ENCODE peak calls at places on chromosomes 5 and 9, in five cellular contexts. One of them, this sample, is unnamed.

GRCh38 chr9:10661994-10662393 is 49.2 kb upstream of the PTPRD start:
- DNase-seq in neural progenitor cell: no peak
- DNase-seq in PC-3: no peak
- DNase-seq in H1: no peak
- DNase-seq in mammary epithelial cell: no peak
- DNase-seq in this sample: no peak

GRCh38 chr9:132181796-132182521 is 20.1 kb downstream of the NTNG2 start:
- DNase-seq in mammary epithelial cell: no peak
- DNase-seq in H1: no peak
- DNase-seq in neural progenitor cell: peak
- DNase-seq in PC-3: no peak
- DNase-seq in this sample: no peak

GRCh38 chr9:115207003-115207837 is 89.3 kb upstream of the TNC start:
- DNase-seq in H1: no peak
- DNase-seq in neural progenitor cell: no peak
- DNase-seq in PC-3: peak
- DNase-seq in mammary epithelial cell: peak
- DNase-seq in this sample: peak

GRCh38 chr5:133116601-133117000 is 64.8 kb downstream of the HSPA4 start:
- DNase-seq in PC-3: no peak
- DNase-seq in mammary epithelial cell: no peak
- DNase-seq in neural progenitor cell: no peak
- DNase-seq in H1: no peak
- DNase-seq in this sample: no peak

GRCh38 chr9:117153021-117153420 is 261.8 kb downstream of the ASTN2 start:
- DNase-seq in neural progenitor cell: no peak
- DNase-seq in PC-3: peak
- DNase-seq in H1: no peak
- DNase-seq in mammary epithelial cell: peak
- DNase-seq in this sample: no peak

GRCh38 chr9:131614340-131614739 is 69.0 kb downstream of the PRRT1B start:
- DNase-seq in PC-3: no peak
- DNase-seq in mammary epithelial cell: no peak
- DNase-seq in neural progenitor cell: no peak
- DNase-seq in H1: no peak
- DNase-seq in this sample: no peak

GRCh38 chr9:123784513-123784912 is 145.4 kb downstream of the DENND1A start:
- DNase-seq in H1: no peak
- DNase-seq in PC-3: no peak
- DNase-seq in neural progenitor cell: no peak
- DNase-seq in mammary epithelial cell: peak
- DNase-seq in this sample: no peak

GRCh38 chr5:119583684-119584083 is 45.7 kb upstream of the FAM170A start:
- DNase-seq in PC-3: no peak
- DNase-seq in mammary epithelial cell: no peak
- DNase-seq in H1: no peak
- DNase-seq in neural progenitor cell: no peak
- DNase-seq in this sample: no peak

GRCh38 chr9:135864447-135865049 is 42.8 kb downstream of the CAMSAP1 start:
- DNase-seq in mammary epithelial cell: no peak
- DNase-seq in neural progenitor cell: peak
- DNase-seq in PC-3: peak
- DNase-seq in H1: peak
- DNase-seq in this sample: peak

GRCh38 chr9:130932220-130933069 is 6.6 kb downstream of the FIBCD1 start:
- DNase-seq in PC-3: peak
- DNase-seq in neural progenitor cell: peak
- DNase-seq in H1: no peak
- DNase-seq in mammary epithelial cell: no peak
- DNase-seq in this sample: no peak

GRCh38 chr9:98972641-98973545 is 29.2 kb downstream of the COL15A1 start:
- DNase-seq in PC-3: no peak
- DNase-seq in mammary epithelial cell: no peak
- DNase-seq in neural progenitor cell: no peak
- DNase-seq in H1: no peak
- DNase-seq in this sample: no peak

GRCh38 chr5:177437623-177438022 is 9.0 kb upstream of the PRR7 start:
- DNase-seq in H1: no peak
- DNase-seq in PC-3: no peak
- DNase-seq in mammary epithelial cell: no peak
- DNase-seq in neural progenitor cell: no peak
- DNase-seq in this sample: no peak

GRCh38 chr5:74326571-74327338 is 313.8 kb downstream of the ENC1 start:
- DNase-seq in H1: no peak
- DNase-seq in PC-3: peak
- DNase-seq in mammary epithelial cell: peak
- DNase-seq in neural progenitor cell: no peak
- DNase-seq in this sample: no peak

GRCh38 chr9:14779566-14780022 is 57.1 kb upstream of the CER1 start:
- DNase-seq in PC-3: no peak
- DNase-seq in mammary epithelial cell: no peak
- DNase-seq in H1: no peak
- DNase-seq in neural progenitor cell: no peak
- DNase-seq in this sample: no peak

GRCh38 chr9:88578486-88579362 is 43.7 kb downstream of the NXNL2 start:
- DNase-seq in neural progenitor cell: peak
- DNase-seq in PC-3: peak
- DNase-seq in H1: peak
- DNase-seq in mammary epithelial cell: peak
- DNase-seq in this sample: peak

GRCh38 chr9:100190339-100190738 is 91.3 kb downstream of the INVS start:
- DNase-seq in mammary epithelial cell: no peak
- DNase-seq in PC-3: no peak
- DNase-seq in H1: no peak
- DNase-seq in neural progenitor cell: no peak
- DNase-seq in this sample: no peak

GRCh38 chr9:83002329-83002728 is 60.6 kb downstream of the RASEF start:
- DNase-seq in PC-3: no peak
- DNase-seq in H1: no peak
- DNase-seq in neural progenitor cell: no peak
- DNase-seq in mammary epithelial cell: no peak
- DNase-seq in this sample: no peak

GRCh38 chr5:102223542-102224444 is 72.3 kb downstream of the SLCO4C1 start:
- DNase-seq in PC-3: peak
- DNase-seq in neural progenitor cell: peak
- DNase-seq in H1: no peak
- DNase-seq in mammary epithelial cell: peak
- DNase-seq in this sample: peak

GRCh38 chr9:2424564-2425153 is 196.9 kb upstream of the VLDLR start:
- DNase-seq in PC-3: no peak
- DNase-seq in neural progenitor cell: no peak
- DNase-seq in H1: no peak
- DNase-seq in mammary epithelial cell: peak
- DNase-seq in this sample: no peak

DNA sequence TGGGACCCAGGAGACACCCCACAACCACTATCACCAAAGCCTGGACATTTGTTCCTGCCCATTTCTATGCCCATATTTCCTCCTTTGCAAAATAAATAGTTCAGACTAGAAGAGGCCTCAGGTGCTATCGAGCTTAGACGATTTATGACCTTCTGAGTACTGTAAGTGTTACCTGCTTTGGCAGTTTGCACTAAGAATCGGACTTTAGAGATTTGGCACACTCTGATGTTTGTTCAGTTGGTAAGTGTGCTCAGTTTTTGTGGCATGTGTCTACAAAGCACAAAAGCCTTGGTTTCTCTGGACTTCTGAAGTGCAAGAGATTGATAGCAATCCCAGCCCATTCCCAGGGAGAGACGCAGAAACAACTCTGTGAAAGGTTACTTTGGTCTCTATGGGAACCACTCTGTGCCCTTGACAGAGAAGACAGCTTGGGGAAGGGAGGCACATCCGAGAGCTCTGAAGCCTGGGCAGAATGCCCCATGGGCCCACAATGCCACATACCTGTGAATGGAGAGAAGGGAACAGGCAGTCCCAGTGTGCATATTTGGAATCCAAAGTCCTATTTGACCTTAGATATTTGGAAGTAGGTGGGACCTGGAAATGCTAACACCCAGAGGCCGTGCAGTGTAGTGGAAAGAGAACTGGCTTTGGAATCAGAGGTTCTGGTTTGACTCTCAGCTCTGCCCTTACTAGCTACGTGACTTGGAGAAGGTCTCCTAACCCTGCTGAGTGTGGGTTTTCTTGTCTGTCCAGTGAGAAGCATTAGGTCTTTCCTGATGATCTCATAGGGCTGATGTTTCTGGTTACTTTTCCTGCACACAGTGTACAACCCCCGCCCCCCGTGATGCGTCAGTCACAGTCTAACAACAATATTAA is 194.3 kb upstream of the VLDLR start:
- DNase-seq in H1: no peak
- DNase-seq in mammary epithelial cell: peak
- DNase-seq in neural progenitor cell: no peak
- DNase-seq in PC-3: no peak
- DNase-seq in this sample: no peak
- H3K4me3 ChIP-seq in H1: no peak
- H3K4me3 ChIP-seq in mammary epithelial cell: no peak
- H3K4me3 ChIP-seq in neural progenitor cell: no peak
- H3K4me3 ChIP-seq in PC-3: no peak
- H3K4me3 ChIP-seq in this sample: no peak

DNA sequence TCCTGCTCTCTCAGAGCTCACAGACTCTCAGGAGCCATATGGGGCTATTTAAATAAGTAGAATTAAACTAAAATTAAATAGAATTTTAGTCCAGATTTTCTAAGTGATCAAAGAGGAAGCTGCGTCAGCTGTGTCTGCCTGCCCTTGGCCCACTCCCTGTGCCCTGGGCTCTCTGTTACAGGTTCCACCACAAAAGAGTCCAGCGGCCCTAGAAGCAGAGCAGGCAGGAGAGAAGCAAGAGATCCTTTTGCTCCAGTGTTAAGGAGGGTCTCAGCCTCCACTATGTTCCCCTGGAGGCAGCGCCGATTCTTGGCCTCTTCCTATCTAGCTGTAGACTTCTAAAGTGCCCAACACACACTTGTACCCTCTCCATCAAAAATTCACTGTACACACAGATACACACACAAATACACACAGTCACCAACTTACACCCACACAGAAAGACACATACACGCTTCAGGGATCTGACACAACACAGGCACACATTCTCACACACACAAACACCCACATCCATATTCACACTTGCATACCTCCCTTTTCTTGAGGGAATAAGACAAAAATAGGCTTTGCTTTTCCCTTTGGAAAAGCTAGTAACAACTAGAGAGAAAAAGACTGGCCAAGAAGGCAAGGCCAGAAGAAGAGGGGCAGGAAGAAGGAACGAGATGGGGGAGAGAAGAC is 5.5 kb upstream of the TNIP1 start:
- DNase-seq in mammary epithelial cell: no peak
- DNase-seq in H1: no peak
- DNase-seq in PC-3: no peak
- DNase-seq in neural progenitor cell: no peak
- DNase-seq in this sample: no peak
- H3K4me3 ChIP-seq in mammary epithelial cell: no peak
- H3K4me3 ChIP-seq in H1: no peak
- H3K4me3 ChIP-seq in PC-3: no peak
- H3K4me3 ChIP-seq in neural progenitor cell: no peak
- H3K4me3 ChIP-seq in this sample: no peak

DNA sequence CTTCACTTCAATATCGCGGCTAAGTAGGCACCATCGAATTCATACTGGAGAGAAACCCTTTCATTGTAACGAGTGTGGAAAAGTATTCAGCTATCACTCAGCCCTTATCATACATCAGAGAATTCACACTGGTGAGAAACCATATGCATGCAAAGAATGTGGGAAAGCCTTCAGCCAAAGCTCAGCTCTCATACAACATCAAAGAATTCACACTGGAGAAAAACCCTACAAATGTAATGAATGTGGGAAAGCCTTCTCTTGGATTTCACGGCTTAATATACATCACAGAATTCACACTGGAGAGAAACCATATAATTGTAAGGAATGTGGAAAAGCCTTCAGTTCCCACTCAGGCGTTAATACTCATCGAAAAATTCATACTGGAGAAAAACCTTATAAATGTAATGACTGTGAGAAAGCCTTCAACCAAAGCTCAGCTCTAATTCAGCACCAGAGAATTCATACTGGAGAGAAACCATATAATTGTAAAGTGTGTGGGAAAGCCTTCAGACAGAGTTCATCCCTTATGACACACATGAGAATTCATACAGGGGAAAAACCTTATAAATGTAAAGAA is 9.5 kb downstream of the ZNF879 start:
- DNase-seq in neural progenitor cell: no peak
- DNase-seq in PC-3: no peak
- DNase-seq in H1: no peak
- DNase-seq in mammary epithelial cell: no peak
- DNase-seq in this sample: no peak
- H3K4me3 ChIP-seq in neural progenitor cell: no peak
- H3K4me3 ChIP-seq in PC-3: no peak
- H3K4me3 ChIP-seq in H1: peak
- H3K4me3 ChIP-seq in mammary epithelial cell: no peak
- H3K4me3 ChIP-seq in this sample: no peak

GRCh38 chr9:137128158-137129088 is 10.5 kb upstream of the GRIN1 start:
- DNase-seq in neural progenitor cell: no peak
- DNase-seq in PC-3: no peak
- DNase-seq in mammary epithelial cell: no peak
- DNase-seq in H1: no peak
- DNase-seq in this sample: no peak
- H3K4me3 ChIP-seq in neural progenitor cell: peak
- H3K4me3 ChIP-seq in PC-3: peak
- H3K4me3 ChIP-seq in mammary epithelial cell: peak
- H3K4me3 ChIP-seq in H1: peak
- H3K4me3 ChIP-seq in this sample: peak

DNA sequence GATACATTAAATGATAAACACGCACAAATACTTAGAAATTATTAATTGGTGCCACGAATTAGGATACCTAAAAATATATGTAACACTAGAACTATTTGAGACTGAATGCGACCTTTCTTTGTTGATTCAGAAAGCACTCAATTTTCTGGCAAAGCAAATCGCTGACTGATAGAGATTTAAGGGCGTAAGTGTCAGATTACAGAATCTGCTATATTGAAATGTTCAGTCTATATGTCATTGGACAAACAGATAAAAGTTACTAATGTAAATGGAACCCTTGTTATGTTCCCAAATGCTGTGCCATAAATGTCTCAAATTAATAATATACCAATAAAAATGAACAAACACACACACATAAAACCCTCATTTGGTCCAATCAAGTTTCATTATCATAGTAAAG is 137.9 kb downstream of the MPDZ start:
- DNase-seq in neural progenitor cell: no peak
- DNase-seq in H1: no peak
- DNase-seq in mammary epithelial cell: no peak
- DNase-seq in PC-3: peak
- DNase-seq in this sample: no peak
- H3K4me3 ChIP-seq in neural progenitor cell: no peak
- H3K4me3 ChIP-seq in H1: no peak
- H3K4me3 ChIP-seq in mammary epithelial cell: no peak
- H3K4me3 ChIP-seq in PC-3: peak
- H3K4me3 ChIP-seq in this sample: no peak

DNA sequence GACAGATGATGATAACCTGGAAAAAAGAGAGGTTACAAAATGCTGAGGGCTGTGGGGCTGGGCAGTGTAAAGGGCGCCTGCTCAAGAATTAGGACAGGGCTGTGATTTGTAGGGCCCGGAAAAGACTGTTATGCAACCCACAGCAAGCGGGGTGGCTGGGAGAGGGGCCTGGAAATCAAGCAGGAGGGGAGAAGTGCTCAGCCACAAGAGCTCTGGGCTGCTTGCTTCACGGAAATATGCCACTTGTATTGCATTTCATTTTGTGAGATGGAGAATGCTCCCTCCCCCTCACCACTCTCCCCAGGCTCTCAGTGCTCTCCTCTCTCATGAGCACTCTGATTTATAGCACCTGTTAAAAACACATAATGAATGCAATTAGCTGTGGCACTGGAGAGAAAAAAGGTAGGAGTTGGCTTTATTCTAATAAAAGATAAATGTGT is 8.4 kb upstream of the HAND1 start:
- DNase-seq in H1: no peak
- DNase-seq in mammary epithelial cell: no peak
- DNase-seq in PC-3: no peak
- DNase-seq in neural progenitor cell: no peak
- DNase-seq in this sample: no peak
- H3K4me3 ChIP-seq in H1: peak
- H3K4me3 ChIP-seq in mammary epithelial cell: no peak
- H3K4me3 ChIP-seq in PC-3: no peak
- H3K4me3 ChIP-seq in neural progenitor cell: no peak
- H3K4me3 ChIP-seq in this sample: no peak